ENCODE peak calls at places on chromosomes 3 and 15, in four cellular contexts. M is PC-3, Z is lower lobe of right lung, Q is foreskin fibroblast. T is an unnamed sample.

GRCh38 chr3:196969001-196969659 is 497 bp upstream of the PIGZ start:
- DNase-seq in Q (peak), M (peak), Z (peak), T (no peak)

GRCh38 chr3:170428095-170428494 is 9.4 kb downstream of the CLDN11 start:
- DNase-seq in Q (no peak), M (no peak), Z (no peak), T (no peak)

GRCh38 chr15:74657846-74658245 is 38.0 kb downstream of the EDC3 start:
- DNase-seq in M (no peak), Z (no peak), Q (peak), T (no peak)

GRCh38 chr3:123138819-123139517 is 62.8 kb upstream of the SEC22A start:
- DNase-seq in Q (peak), Z (no peak), M (no peak), T (peak)

GRCh38 chr15:71306538-71306937 is 191.3 kb downstream of the THSD4 start:
- DNase-seq in Z (no peak), M (no peak), Q (no peak), T (no peak)

GRCh38 chr3:128940252-128940651 is 53.6 kb downstream of the CFAP92 start:
- DNase-seq in M (no peak), Z (no peak), Q (no peak), T (no peak)

GRCh38 chr3:122864498-122864897 is 69.6 kb downstream of the SLC49A4 start:
- DNase-seq in M (no peak), Z (no peak), Q (no peak), T (no peak)

GRCh38 chr3:171813897-171814460 is 3.7 kb upstream of the PLD1 start:
- DNase-seq in Q (no peak), M (no peak), Z (no peak), T (no peak)

GRCh38 chr15:69305204-69305931 is 6.7 kb downstream of the PAQR5 start:
- DNase-seq in Z (peak), Q (peak), M (peak), T (no peak)

GRCh38 chr3:112056451-112056929 is 22.0 kb downstream of the TMPRSS7 start:
- DNase-seq in M (peak), Z (no peak), Q (peak), T (no peak)

GRCh38 chr3:111751961-111752360 is 107.1 kb upstream of the PHLDB2 start:
- DNase-seq in Z (no peak), M (no peak), Q (peak), T (no peak)

GRCh38 chr15:74869372-74869725 is 3.8 kb downstream of the SCAMP2 start:
- DNase-seq in M (no peak), Q (no peak), Z (no peak), T (no peak)

GRCh38 chr3:19885468-19885867 is 48.5 kb downstream of the EFHB start:
- DNase-seq in M (peak), Q (peak), Z (no peak), T (no peak)

GRCh38 chr15:61459785-61460707 is 230.9 kb upstream of the RORA start:
- DNase-seq in Z (no peak), M (peak), Q (peak), T (no peak)

GRCh38 chr15:92809880-92810361 is 90.2 kb upstream of the CHD2 start:
- DNase-seq in M (peak), Q (peak), Z (no peak), T (no peak)

GRCh38 chr3:4776980-4777581 is 202.2 kb upstream of the BHLHE40 start:
- DNase-seq in Q (no peak), Z (no peak), M (peak), T (no peak)

GRCh38 chr15:31344824-31345605 is 18.4 kb downstream of the KLF13 start:
- DNase-seq in Z (peak), M (no peak), Q (no peak), T (no peak)

GRCh38 chr3:156215751-156216150 is 95.4 kb downstream of the KCNAB1 start:
- DNase-seq in Q (no peak), Z (no peak), M (no peak), T (no peak)

GRCh38 chr3:72306800-72307341 is 521.9 kb upstream of the PROK2 start:
- DNase-seq in M (peak), Q (peak), Z (no peak), T (no peak)

GRCh38 chr3:8301977-8302589 is 199.5 kb upstream of the LMCD1 start:
- DNase-seq in M (peak), Z (no peak), Q (peak), T (no peak)

GRCh38 chr3:9398715-9399708 is 1.6 kb downstream of the SETD5 start:
- DNase-seq in Z (no peak), Q (peak), M (peak), T (no peak)

GRCh38 chr3:55692295-55692957 is 205.3 kb upstream of the WNT5A start:
- DNase-seq in Z (no peak), Q (no peak), M (no peak), T (no peak)

GRCh38 chr15:59260090-59260489 is 53.4 kb downstream of the LDHAL6B start:
- DNase-seq in Q (no peak), M (no peak), Z (no peak), T (no peak)

GRCh38 chr3:170233532-170233931 is 11.3 kb downstream of the PRKCI start:
- DNase-seq in Q (peak), M (peak), Z (peak), T (no peak)

GRCh38 chr15:83111149-83111548 is 3.7 kb downstream of the TM6SF1 start:
- DNase-seq in M (no peak), Z (no peak), Q (no peak), T (no peak)

GRCh38 chr3:194691481-194692281 is 6.0 kb downstream of the FAM43A start:
- DNase-seq in Q (peak), M (no peak), Z (no peak), T (no peak)

GRCh38 chr15:45378913-45379262 is 544 bp upstream of the GATM start:
- DNase-seq in Z (no peak), M (no peak), Q (no peak), T (no peak)

GRCh38 chr3:48945856-48946549 is 27.4 kb downstream of the ARIH2 start:
- DNase-seq in M (no peak), Z (no peak), Q (no peak), T (no peak)

GRCh38 chr3:35709691-35710090 is 70.4 kb downstream of the ARPP21 start:
- DNase-seq in M (no peak), Q (no peak), Z (no peak), T (no peak)

GRCh38 chr15:96409231-96410138 is 79.0 kb downstream of the NR2F2 start:
- DNase-seq in Q (peak), Z (no peak), M (no peak), T (no peak)

GRCh38 chr15:66287461-66288055 is 5.8 kb upstream of the DIS3L start:
- DNase-seq in M (peak), Z (no peak), Q (peak), T (no peak)

GRCh38 chr15:99632521-99632920 is 66.7 kb downstream of the MEF2A start:
- DNase-seq in Z (no peak), M (no peak), Q (no peak), T (no peak)

GRCh38 chr3:34387831-34388564 is 589.6 kb downstream of the PDCD6IP start:
- DNase-seq in Q (no peak), M (peak), Z (no peak), T (no peak)

GRCh38 chr3:188315563-188315962 is 161.6 kb downstream of the LPP start:
- DNase-seq in Q (peak), Z (no peak), M (no peak), T (no peak)

GRCh38 chr15:74978503-74978902 is 16.9 kb upstream of the SCAMP5 start:
- DNase-seq in Z (no peak), M (peak), Q (peak), T (no peak)

GRCh38 chr3:179898024-179898423 is 138.7 kb downstream of the PEX5L start:
- DNase-seq in Q (no peak), M (peak), Z (no peak), T (no peak)

GRCh38 chr3:51680196-51680595 is 9.1 kb downstream of the TEX264 start:
- DNase-seq in Z (peak), M (no peak), Q (no peak), T (no peak)

GRCh38 chr15:50148362-50148963 is 29.4 kb upstream of the ATP8B4 start:
- DNase-seq in M (peak), Q (peak), Z (no peak), T (no peak)

DNA sequence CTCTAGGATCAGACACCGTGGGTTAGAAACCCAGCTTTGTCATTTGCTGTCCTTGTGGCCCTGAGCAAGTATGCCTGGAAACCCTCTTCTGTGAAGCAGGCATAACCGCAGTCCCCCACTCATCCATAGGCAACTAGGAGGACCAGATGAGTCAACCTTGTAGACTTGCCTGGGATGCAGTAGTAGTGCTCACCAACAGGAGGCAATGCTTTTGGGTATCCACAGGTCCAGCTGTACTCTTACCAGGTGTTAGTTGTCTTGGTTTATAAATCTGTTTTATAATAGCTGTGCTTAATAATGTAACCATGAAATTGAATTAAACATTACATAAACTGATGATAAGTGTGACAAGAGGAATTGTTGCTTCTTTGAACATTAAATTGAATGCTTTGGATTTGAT is 389.3 kb downstream of the IL20RB start:
- DNase-seq in M (no peak), Q (no peak), Z (no peak), T (no peak)
- TF ChIP-seq CTCF in M (no peak), Q (no peak), Z (no peak), T (no peak)

DNA sequence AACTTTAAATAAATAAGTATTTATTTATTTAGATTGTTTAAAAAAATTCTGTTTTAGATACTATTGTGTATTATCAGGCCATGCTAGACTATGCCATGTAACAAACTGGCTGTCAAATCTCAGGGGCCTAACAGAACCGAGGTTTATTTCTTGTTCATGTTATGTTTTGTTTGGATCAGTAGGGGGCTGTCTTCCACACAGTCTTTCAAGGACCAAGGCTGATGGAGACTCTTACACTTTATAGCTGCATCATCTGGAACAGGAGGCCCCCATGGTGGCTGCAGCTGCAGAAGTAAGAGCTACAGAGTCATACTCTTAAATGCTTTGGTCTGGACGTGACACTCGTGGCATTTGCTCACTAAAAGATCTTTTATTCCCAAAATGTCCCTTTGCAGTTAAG is 33.0 kb upstream of the ARL14 start:
- DNase-seq in M (peak), Z (no peak), Q (peak), T (no peak)
- TF ChIP-seq CTCF in M (peak), Z (no peak), Q (peak), T (peak)

DNA sequence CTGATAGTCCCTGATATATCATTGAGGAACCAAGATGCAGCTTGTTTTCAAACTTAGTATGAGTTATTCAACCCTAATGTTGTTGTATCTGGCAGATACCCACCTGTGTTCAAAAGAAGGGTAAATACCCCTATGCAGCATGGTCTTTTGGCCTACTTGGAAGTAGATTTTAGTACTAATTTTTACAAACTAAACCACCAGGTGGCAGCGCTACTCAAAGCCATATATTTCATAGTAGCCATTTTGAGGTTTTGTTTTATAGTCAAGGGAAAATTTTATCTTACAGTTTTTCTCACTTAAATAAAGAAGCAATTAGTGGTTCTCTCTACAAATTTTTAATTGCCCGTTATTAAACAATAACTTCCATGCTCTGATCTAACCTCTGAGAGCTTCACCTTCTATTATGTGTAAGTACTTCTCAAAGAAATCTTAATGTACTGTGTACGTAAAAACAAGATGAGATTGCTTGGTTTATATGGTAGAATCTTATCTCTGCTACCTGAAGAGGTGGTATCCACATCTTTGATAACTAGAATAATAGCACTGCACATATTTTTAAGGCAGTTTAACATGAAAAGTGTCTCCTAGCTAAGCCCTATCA is 31.5 kb upstream of the MLF1 start:
- DNase-seq in Z (no peak), Q (peak), M (peak), T (no peak)
- TF ChIP-seq CTCF in Z (peak), Q (peak), M (peak), T (peak)

DNA sequence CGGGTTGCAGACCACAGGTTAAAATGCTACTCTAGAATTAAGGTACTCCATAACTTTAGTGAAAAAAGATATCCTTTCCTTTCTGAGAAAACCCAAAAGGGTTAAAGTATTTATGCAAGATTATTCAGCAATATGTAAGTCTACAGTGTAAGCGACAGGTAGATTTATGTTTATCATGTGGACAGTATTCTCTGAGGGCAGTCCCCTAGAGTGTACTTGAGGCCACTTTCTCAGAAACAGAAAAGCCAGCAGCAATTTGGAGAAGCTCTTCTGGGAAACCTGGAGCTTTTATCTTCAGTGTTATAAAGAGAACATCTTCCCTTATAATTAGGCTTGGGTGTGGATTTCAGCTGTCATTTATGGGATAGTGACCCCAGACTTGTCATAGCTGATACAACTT is 8.9 kb downstream of the ST3GAL6 start:
- DNase-seq in M (no peak), Z (no peak), Q (no peak), T (no peak)
- TF ChIP-seq CTCF in M (no peak), Z (no peak), Q (no peak), T (no peak)

DNA sequence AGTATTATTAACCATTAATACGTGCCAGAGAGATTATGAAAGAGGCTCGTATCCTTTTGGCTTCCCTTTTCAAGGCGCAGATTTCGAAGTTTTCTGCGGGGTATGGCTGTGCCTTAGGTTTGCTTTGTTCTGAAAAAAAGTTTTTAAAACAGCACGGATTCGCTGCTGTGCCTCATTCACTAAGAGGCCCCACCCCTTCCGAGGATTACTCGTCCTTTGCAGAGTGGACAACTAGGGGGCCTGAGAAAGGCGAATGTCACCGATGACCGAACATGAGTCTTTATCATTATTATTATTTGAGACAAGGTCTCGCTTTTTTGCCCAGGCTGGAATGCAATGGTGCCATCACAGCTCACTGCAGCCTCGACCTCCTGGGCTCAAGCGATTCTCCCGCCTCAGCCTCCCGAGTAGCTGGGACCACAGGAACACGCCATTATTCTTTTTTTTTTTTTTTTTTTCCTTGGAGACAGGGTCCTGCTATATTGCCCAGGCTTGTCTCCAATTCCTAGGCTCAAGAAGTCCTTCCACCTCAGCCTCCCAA is 684 bp upstream of the RPS27L start:
- DNase-seq in Z (no peak), M (peak), Q (peak), T (no peak)
- TF ChIP-seq CTCF in Z (peak), M (no peak), Q (peak), T (peak)

T was measured in chondrocyte.